ENCODE peak calls at places on chromosomes 13 and 19, in seven cellular contexts. One of them, this sample, is unnamed.

GRCh38 chr13:97257800-97258799 is 36.0 kb downstream of the MBNL2 start:
- DNase-seq in tibial artery: peak
- DNase-seq in esophagus squamous epithelium: no peak
- DNase-seq in ovary: no peak
- DNase-seq in lower lobe of right lung: no peak
- DNase-seq in fibroblast of mammary gland: peak
- DNase-seq in stomach: no peak
- DNase-seq in this sample: peak

GRCh38 chr19:42468273-42468796 is 25.6 kb upstream of the CXCL17 start:
- DNase-seq in stomach: no peak
- DNase-seq in ovary: no peak
- DNase-seq in lower lobe of right lung: no peak
- DNase-seq in fibroblast of mammary gland: peak
- DNase-seq in tibial artery: no peak
- DNase-seq in esophagus squamous epithelium: no peak
- DNase-seq in this sample: peak

GRCh38 chr13:99353836-99354235 is 46.6 kb upstream of the GPR183 start:
- DNase-seq in fibroblast of mammary gland: no peak
- DNase-seq in lower lobe of right lung: no peak
- DNase-seq in esophagus squamous epithelium: no peak
- DNase-seq in tibial artery: no peak
- DNase-seq in ovary: no peak
- DNase-seq in stomach: no peak
- DNase-seq in this sample: no peak

GRCh38 chr13:106337096-106337495 is 198.4 kb downstream of the EFNB2 start:
- DNase-seq in lower lobe of right lung: no peak
- DNase-seq in ovary: no peak
- DNase-seq in fibroblast of mammary gland: peak
- DNase-seq in stomach: no peak
- DNase-seq in tibial artery: no peak
- DNase-seq in esophagus squamous epithelium: no peak
- DNase-seq in this sample: no peak

GRCh38 chr13:93547886-93548285 is 321.3 kb downstream of the GPC6 start:
- DNase-seq in fibroblast of mammary gland: peak
- DNase-seq in tibial artery: no peak
- DNase-seq in esophagus squamous epithelium: no peak
- DNase-seq in ovary: no peak
- DNase-seq in lower lobe of right lung: no peak
- DNase-seq in stomach: no peak
- DNase-seq in this sample: no peak

GRCh38 chr19:55179570-55180484 is at the start of gene SYT5:
- DNase-seq in ovary: no peak
- DNase-seq in fibroblast of mammary gland: no peak
- DNase-seq in tibial artery: no peak
- DNase-seq in stomach: peak
- DNase-seq in esophagus squamous epithelium: no peak
- DNase-seq in lower lobe of right lung: no peak
- DNase-seq in this sample: peak

GRCh38 chr13:114299604-114300305 is 14.5 kb upstream of the CHAMP1 start:
- DNase-seq in esophagus squamous epithelium: no peak
- DNase-seq in stomach: no peak
- DNase-seq in ovary: no peak
- DNase-seq in lower lobe of right lung: no peak
- DNase-seq in tibial artery: no peak
- DNase-seq in fibroblast of mammary gland: no peak
- DNase-seq in this sample: no peak

GRCh38 chr13:63425131-63425530 is 2009.5 kb upstream of the PCDH20 start:
- DNase-seq in tibial artery: no peak
- DNase-seq in stomach: no peak
- DNase-seq in ovary: no peak
- DNase-seq in fibroblast of mammary gland: no peak
- DNase-seq in esophagus squamous epithelium: no peak
- DNase-seq in lower lobe of right lung: no peak
- DNase-seq in this sample: no peak

GRCh38 chr13:43405457-43405856 is 381.3 kb downstream of the ENOX1 start:
- DNase-seq in esophagus squamous epithelium: no peak
- DNase-seq in tibial artery: no peak
- DNase-seq in lower lobe of right lung: no peak
- DNase-seq in stomach: no peak
- DNase-seq in fibroblast of mammary gland: peak
- DNase-seq in ovary: no peak
- DNase-seq in this sample: no peak

GRCh38 chr19:39038098-39038497 is 5.7 kb upstream of the FBXO27 start:
- DNase-seq in tibial artery: no peak
- DNase-seq in fibroblast of mammary gland: peak
- DNase-seq in ovary: no peak
- DNase-seq in esophagus squamous epithelium: no peak
- DNase-seq in stomach: peak
- DNase-seq in lower lobe of right lung: no peak
- DNase-seq in this sample: peak
- TF ChIP-seq CTCF in tibial artery: no peak
- TF ChIP-seq CTCF in fibroblast of mammary gland: peak
- TF ChIP-seq CTCF in ovary: no peak
- TF ChIP-seq CTCF in esophagus squamous epithelium: no peak
- TF ChIP-seq CTCF in stomach: no peak
- TF ChIP-seq CTCF in lower lobe of right lung: no peak
- TF ChIP-seq CTCF in this sample: no peak

DNA sequence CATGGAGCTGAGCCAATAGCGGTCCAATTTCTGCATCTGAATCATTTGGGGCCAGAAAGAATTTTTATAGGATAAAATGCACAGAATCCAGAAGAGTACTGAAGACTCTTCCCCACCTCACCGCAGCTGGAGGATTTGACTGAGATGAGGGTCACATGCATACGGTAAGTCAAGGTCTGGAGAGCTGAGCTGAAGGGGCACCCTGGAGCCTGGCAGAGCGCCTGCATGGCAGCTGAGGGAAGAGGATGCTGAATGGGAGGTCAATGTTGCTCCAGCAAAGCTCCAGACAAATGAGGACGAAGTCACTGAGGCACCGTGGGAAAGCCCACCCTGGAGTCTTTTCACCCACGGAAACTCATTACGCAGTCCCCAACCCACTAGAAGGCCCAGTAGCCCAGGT is 43.4 kb upstream of the ATP12A start:
- DNase-seq in tibial artery: no peak
- DNase-seq in fibroblast of mammary gland: no peak
- DNase-seq in lower lobe of right lung: no peak
- DNase-seq in ovary: no peak
- DNase-seq in esophagus squamous epithelium: no peak
- DNase-seq in stomach: no peak
- DNase-seq in this sample: no peak
- TF ChIP-seq CTCF in tibial artery: no peak
- TF ChIP-seq CTCF in fibroblast of mammary gland: no peak
- TF ChIP-seq CTCF in lower lobe of right lung: no peak
- TF ChIP-seq CTCF in ovary: no peak
- TF ChIP-seq CTCF in esophagus squamous epithelium: no peak
- TF ChIP-seq CTCF in stomach: no peak
- TF ChIP-seq CTCF in this sample: no peak

DNA sequence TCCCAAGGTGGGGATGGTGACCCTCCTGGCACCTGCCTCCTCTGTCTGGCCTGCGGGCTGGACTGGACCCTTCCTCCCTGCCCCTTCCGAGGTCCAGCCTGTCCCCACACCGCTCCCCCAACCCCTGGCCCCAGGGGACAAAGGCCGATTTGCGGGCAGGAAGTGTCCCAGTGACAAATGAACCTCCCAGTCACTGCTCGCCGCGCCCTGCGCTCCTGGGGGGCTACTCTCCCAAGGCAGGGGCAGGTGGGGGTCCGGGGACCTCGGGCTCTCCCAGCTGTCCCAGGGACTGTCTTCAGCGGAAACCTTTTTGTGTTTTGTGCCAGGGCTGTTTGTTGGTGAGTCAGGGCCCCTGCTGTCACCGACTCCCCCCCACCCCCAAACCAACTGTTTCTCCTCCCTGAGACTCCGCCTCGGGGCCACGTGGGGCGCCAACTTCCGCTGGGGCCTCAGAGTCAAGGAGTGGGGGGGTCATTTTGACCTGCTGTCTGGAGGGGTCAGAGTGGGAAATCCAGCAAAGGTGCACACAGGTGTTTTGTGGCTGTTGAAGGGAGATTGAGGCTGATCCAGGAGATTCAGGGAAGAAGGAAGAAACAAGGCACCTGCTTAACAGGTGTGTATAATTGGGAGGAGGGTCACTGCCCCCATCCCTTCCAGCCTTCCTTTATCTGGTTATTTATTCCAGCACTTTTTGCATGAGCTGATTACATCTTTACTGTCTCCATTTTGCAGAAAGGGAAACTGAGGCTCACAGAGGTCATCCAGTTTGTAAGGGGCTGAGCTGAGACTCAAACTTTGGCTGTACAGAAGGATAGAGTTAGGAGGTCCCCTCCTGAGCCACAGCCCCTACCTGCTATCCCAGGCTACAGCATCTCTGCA is 831 bp downstream of the PGPEP1 start:
- DNase-seq in stomach: peak
- DNase-seq in esophagus squamous epithelium: no peak
- DNase-seq in ovary: peak
- DNase-seq in lower lobe of right lung: peak
- DNase-seq in fibroblast of mammary gland: peak
- DNase-seq in tibial artery: peak
- DNase-seq in this sample: peak
- TF ChIP-seq CTCF in stomach: no peak
- TF ChIP-seq CTCF in esophagus squamous epithelium: no peak
- TF ChIP-seq CTCF in ovary: no peak
- TF ChIP-seq CTCF in lower lobe of right lung: no peak
- TF ChIP-seq CTCF in fibroblast of mammary gland: no peak
- TF ChIP-seq CTCF in tibial artery: no peak
- TF ChIP-seq CTCF in this sample: no peak

DNA sequence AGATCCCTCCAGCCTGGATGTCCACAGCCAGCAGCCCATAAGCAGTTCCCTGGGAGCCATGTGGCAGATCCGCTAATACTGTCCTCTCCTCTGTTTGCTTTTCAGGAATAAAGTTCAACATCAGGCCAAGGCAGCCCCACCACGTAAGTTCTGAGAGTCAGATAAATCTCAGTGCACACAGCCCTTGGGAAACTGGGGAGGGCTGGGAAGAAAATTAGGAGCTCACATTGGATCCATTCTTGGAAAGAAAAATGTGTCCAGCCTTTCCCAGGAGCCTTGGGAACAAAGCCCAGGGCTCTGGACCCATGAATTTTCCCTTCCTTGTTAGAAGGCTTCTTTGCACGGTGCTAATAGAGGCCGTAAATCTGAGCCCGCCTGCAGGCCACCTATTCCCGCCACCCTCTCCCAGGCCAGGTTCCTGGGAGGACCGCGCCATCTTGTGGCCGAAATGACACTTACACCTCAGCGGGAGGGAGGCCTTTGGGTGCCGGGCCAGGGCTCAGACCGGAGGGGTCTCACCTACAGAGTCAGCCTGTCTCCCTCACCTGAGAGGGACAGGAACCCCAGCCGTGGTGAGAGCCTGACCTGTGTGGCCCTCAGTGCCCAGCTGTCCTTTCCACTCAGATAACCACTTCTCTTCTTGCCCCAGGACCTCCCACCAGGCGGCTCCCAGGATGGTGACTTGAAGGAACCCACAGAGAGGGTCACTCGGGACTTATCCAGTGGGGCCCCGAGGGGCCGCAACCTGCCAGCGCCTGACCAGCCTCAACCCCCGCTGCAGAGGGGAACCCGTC is 25.2 kb upstream of the KCTD15 start:
- DNase-seq in stomach: peak
- DNase-seq in lower lobe of right lung: peak
- DNase-seq in fibroblast of mammary gland: peak
- DNase-seq in esophagus squamous epithelium: no peak
- DNase-seq in tibial artery: peak
- DNase-seq in ovary: peak
- DNase-seq in this sample: peak
- TF ChIP-seq CTCF in stomach: no peak
- TF ChIP-seq CTCF in lower lobe of right lung: peak
- TF ChIP-seq CTCF in fibroblast of mammary gland: peak
- TF ChIP-seq CTCF in esophagus squamous epithelium: peak
- TF ChIP-seq CTCF in tibial artery: peak
- TF ChIP-seq CTCF in ovary: peak
- TF ChIP-seq CTCF in this sample: peak

This sample was measured in Calu3.